ENCODE peak calls at places on chromosomes 11 and 22, in four cellular contexts. F is uterus, T is prostate gland, Q is HCT116. I is an unnamed sample.

GRCh38 chr11:76030286-76030685 is 176.0 kb downstream of the WNT11 start:
- DNase-seq in F (no peak), T (no peak), Q (no peak), I (no peak)

GRCh38 chr11:44695169-44695833 is 31.5 kb upstream of the TSPAN18 start:
- DNase-seq in F (no peak), T (no peak), Q (no peak), I (no peak)

GRCh38 chr11:32427616-32427934 is 7.8 kb downstream of the WT1 start:
- DNase-seq in F (no peak), T (no peak), Q (no peak), I (no peak)

GRCh38 chr22:43273902-43274484 is 69.2 kb downstream of the SCUBE1 start:
- DNase-seq in F (peak; percentile 50), T (peak; percentile 40), Q (peak; percentile 47), I (peak; percentile 15)

GRCh38 chr11:8768625-8769333 is 86.2 kb downstream of the RPL27A start:
- DNase-seq in F (no peak), T (no peak), Q (peak; percentile 72), I (no peak)

GRCh38 chr11:1778141-1778911 is 14.6 kb upstream of the CTSD start:
- DNase-seq in F (no peak), T (no peak), Q (no peak), I (no peak)

GRCh38 chr22:30249049-30250038 is 2.8 kb upstream of the LIF start:
- DNase-seq in F (peak; percentile 68), T (no peak), Q (no peak), I (no peak)

GRCh38 chr11:92870241-92870826 is 99.1 kb upstream of the MTNR1B start:
- DNase-seq in F (no peak), T (no peak), Q (no peak), I (no peak)

GRCh38 chr11:129143335-129143734 is 48.8 kb downstream of the ARHGAP32 start:
- DNase-seq in F (peak; percentile 63), T (no peak), Q (peak; percentile 97), I (peak; percentile 80)

GRCh38 chr11:129625930-129626329 is 189.7 kb upstream of the TMEM45B start:
- DNase-seq in F (no peak), T (no peak), Q (no peak), I (no peak)

GRCh38 chr11:111512296-111513239 is at the start of gene BTG4:
- DNase-seq in F (no peak), T (no peak), Q (no peak), I (no peak)

GRCh38 chr11:120021978-120022377 is 115.9 kb downstream of the TRIM29 start:
- DNase-seq in F (no peak), T (no peak), Q (no peak), I (no peak)

GRCh38 chr11:13577881-13578280 is 82.1 kb upstream of the PTH start:
- DNase-seq in F (no peak), T (no peak), Q (no peak), I (no peak)

GRCh38 chr11:8826901-8827560 is 84.0 kb upstream of the AKIP1 start:
- DNase-seq in F (no peak), T (no peak), Q (no peak), I (no peak)

GRCh38 chr11:69002101-69002742 is 10.8 kb downstream of the MRGPRF start:
- DNase-seq in F (no peak), T (no peak), Q (no peak), I (no peak)

GRCh38 chr22:26428515-26429457 is at the start of gene ASPHD2:
- DNase-seq in F (peak; percentile 53), T (peak; percentile 48), Q (no peak), I (no peak)

GRCh38 chr11:32297629-32298028 is 137.7 kb downstream of the WT1 start:
- DNase-seq in F (no peak), T (peak; percentile 28), Q (peak; percentile 31), I (peak; percentile 4)

GRCh38 chr11:56885182-56885581 is 103.5 kb upstream of the OR5AK2 start:
- DNase-seq in F (no peak), T (peak; percentile 41), Q (no peak), I (no peak)

GRCh38 chr11:23284626-23285025 is 424.4 kb upstream of the CCDC179 start:
- DNase-seq in F (no peak), T (no peak), Q (no peak), I (no peak)

GRCh38 chr11:28058333-28058732 is 49.6 kb downstream of the KIF18A start:
- DNase-seq in F (no peak), T (no peak), Q (no peak), I (no peak)

GRCh38 chr11:123351375-123351774 is 78.7 kb upstream of the GRAMD1B start:
- DNase-seq in F (no peak), T (no peak), Q (no peak), I (no peak)

GRCh38 chr22:44671742-44672141 is 30.3 kb upstream of the PRR5 start:
- DNase-seq in F (no peak), T (no peak), Q (no peak), I (no peak)

GRCh38 chr11:104332110-104332509 is 168.2 kb upstream of the PDGFD start:
- DNase-seq in F (no peak), T (no peak), Q (peak; percentile 32), I (no peak)

GRCh38 chr11:13972033-13972910 is 9.7 kb downstream of the SPON1 start:
- DNase-seq in F (peak; percentile 41), T (peak; percentile 41), Q (no peak), I (no peak)

GRCh38 chr22:40694409-40694808 is 15.1 kb downstream of the MCHR1 start:
- DNase-seq in F (no peak), T (peak; percentile 52), Q (no peak), I (no peak)

GRCh38 chr22:33792837-33793236 is 127.4 kb downstream of the LARGE1 start:
- DNase-seq in F (peak; percentile 25), T (no peak), Q (no peak), I (no peak)

GRCh38 chr11:128709402-128709801 is 15.5 kb downstream of the FLI1 start:
- DNase-seq in F (no peak), T (no peak), Q (no peak), I (no peak)

GRCh38 chr22:46057206-46057605 is 80.2 kb upstream of the WNT7B start:
- DNase-seq in F (peak; percentile 45), T (no peak), Q (no peak), I (no peak)

GRCh38 chr11:1805525-1805924 is 29.3 kb upstream of the SYT8 start:
- DNase-seq in F (no peak), T (no peak), Q (no peak), I (no peak)

GRCh38 chr11:1854949-1855885 is 2.3 kb downstream of the LSP1 start:
- DNase-seq in F (no peak), T (no peak), Q (no peak), I (no peak)

DNA sequence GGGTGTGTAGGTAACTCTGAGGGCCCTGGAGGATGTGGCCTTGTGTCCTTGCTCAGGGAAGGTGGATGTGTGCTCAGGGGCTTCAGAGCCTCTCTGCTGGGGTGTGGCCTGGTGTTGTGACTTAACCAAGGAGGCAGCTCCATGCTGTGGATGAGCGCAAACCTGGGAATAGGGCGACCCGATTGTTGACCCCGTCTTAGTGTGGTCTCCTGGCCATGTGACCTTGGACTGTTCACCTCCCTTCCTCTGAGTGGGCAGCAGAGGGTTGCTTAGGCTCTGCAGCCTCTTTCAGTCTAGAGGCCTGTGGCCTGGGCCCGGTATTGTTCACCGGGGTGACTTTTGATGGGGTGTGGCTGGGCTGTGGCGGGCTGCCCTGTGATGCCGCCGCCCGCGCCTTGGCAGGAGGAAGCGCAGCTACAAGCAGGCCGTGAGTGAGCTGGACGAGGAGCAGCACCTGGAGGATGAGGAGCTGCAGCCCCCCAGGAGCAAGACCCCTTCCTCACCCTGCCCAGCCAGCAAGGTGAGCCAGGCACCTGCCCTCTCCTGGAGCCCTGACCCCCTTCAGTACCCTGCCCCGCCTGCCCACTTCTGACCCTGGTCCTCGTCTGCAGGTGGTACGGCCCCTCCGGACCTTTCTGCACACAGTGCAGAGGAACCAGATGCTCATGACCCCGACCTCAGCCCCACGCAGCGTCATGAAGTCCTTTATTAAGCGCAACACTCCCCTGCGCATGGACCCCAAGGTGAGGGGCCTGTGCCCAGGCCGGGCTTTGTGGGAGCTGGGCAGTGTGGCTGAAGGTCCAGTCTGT is 16.7 kb downstream of the INCENP start:
- DNase-seq in F (no peak), T (no peak), Q (no peak), I (no peak)
- H3K36me3 ChIP-seq in F (no peaks in the 10 kb centered on the region), T (no peaks in the 10 kb centered on the region), Q (peaks cover 54% of the 10 kb centered on the region), I (peaks cover 29% of the 10 kb centered on the region)

DNA sequence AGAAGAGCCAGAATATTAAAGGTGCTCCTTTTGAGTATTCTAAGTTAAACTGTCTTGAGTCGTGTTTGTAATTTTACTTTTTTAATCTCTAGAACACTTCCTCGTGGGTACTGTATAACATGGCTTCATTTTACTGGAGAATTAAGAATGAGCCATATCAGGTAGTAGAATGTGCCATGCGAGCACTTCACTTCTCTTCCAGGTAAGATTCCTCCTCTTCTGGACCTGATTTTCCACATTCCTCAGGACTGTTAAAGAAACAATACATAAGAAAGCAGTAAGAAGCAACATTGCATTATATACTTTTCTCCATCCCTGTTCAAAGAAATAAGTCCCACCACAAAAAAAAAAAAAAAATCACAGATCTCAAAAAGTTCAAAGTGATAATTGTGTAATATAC is 37.9 kb downstream of the TTC17 start:
- DNase-seq in F (no peak), T (no peak), Q (no peak), I (no peak)
- H3K27ac ChIP-seq in F (no peak overlapping the region), T (no peak overlapping the region), Q (no peak overlapping the region), I (no peak overlapping the region)

GRCh38 chr11:74085542-74085892 is 76.6 kb upstream of the UCP3 start:
- DNase-seq in F (no peak), T (no peak), Q (no peak), I (no peak)

GRCh38 chr11:74084796-74085541 is 76.1 kb upstream of the UCP3 start:
- DNase-seq in F (no peak), T (no peak), Q (no peak), I (no peak)

GRCh38 chr11:74081428-74081827 is 72.5 kb upstream of the UCP3 start:
- DNase-seq in F (no peak), T (no peak), Q (no peak), I (no peak)

GRCh38 chr11:74090701-74091100 is 80.1 kb downstream of the C2CD3 start:
- DNase-seq in F (no peak), T (no peak), Q (no peak), I (no peak)

DNA sequence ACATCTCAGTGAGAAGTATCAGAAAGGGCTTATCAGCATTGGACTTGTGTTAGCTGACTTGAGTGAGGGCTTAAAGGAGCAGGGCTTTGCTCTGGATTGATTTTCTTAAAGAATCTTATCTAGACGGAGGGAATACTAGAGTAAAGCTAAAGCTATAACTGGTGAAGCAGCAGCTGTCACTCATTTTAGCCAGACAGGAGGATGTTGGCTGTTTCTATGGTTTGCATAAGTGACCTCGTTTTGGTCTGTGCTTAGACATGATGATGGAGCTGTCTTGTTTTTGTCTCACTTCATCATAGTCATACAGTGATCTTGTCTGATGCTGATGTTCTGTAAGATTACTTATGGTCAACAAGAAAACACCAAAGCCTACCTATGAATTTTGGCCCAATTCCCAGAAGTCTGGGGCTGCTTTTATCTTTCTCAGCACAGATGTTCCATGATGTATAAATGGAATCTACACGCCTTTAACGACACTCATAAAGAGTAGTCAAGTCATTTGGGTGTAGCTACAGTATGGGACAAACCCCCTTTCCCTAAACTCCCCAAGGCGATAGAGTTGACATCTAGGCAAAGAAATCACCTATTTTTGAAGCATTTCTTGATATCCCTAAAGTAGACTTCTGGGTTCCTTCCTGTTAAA is 77.5 kb upstream of the UCP3 start:
- DNase-seq in F (no peak), T (no peak), Q (no peak), I (no peak)
- H3K36me3 ChIP-seq in F (no peaks in the 10 kb centered on the region), T (peaks cover 3% of the 10 kb centered on the region), Q (peaks cover 10% of the 10 kb centered on the region), I (peaks cover 3% of the 10 kb centered on the region)

DNA sequence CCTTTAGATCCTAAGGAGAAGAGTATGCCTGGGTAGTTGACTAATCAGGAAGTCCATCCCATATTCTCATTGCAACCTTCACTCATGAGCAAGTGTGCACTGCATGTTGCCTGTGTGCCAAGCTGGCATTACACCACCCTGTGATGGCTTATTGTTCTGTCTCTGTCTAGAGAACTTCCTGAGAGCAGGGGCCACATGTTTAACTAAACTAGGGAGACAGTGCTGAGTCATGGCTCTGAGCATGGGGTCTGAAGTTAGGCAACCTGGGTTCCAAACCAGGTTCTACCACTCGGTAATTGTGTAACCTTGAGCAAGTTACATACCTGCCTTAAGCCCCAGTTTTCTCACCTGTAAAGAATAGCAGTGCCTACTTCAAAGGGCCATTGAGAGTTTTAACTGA is 39.6 kb downstream of the CSNK2A3 start:
- DNase-seq in F (no peak), T (no peak), Q (no peak), I (peak; percentile 50)
- H3K27ac ChIP-seq in F (no peak overlapping the region), T (no peak overlapping the region), Q (no peak overlapping the region), I (peak overlapping the region; percentile 35)